ENCODE peak calls at places on chromosomes 11 and 22, in eight cellular contexts. F is CD4-positive, alpha-beta T cell; W is endothelial cell; C is progenitor cell of endocrine pancreas; A is body of pancreas; E is GM13976; M is A549; Z is Panc1. X is an unnamed sample.
A peak's percentile ranks its signal among the peaks of the same experiment; 100 is the strongest.

GRCh38 chr22:31595271-31595670 is 66.7 kb downstream of the PISD start:
- DNase-seq in Z (no peak), C (no peak), W (no peak), E (no peak), A (no peak), M (no peak), F (no peak), X (no peak)

GRCh38 chr22:46352691-46353386 is 17.3 kb downstream of the TRMU start:
- DNase-seq in E (no peak), C (no peak), F (no peak), W (no peak), Z (no peak), M (peak; percentile 32), A (peak; percentile 96), X (no peak)

GRCh38 chr22:22986640-22987039 is 83.7 kb upstream of the GNAZ start:
- DNase-seq in Z (no peak), W (no peak), M (no peak), C (no peak), F (no peak), E (no peak), A (no peak), X (no peak)

GRCh38 chr11:78857688-78858087 is 283.0 kb upstream of the NARS2 start:
- DNase-seq in F (no peak), W (no peak), Z (no peak), A (no peak), C (no peak), E (no peak), M (no peak), X (no peak)

GRCh38 chr11:132728026-132728425 is 804.3 kb downstream of the OPCML start:
- DNase-seq in E (no peak), Z (no peak), C (no peak), M (no peak), W (no peak), F (no peak), A (no peak), X (no peak)

GRCh38 chr11:35047179-35047578 is 91.8 kb upstream of the CD44 start:
- DNase-seq in C (no peak), A (no peak), W (no peak), Z (no peak), F (peak; percentile 33), E (no peak), M (no peak), X (no peak)

GRCh38 chr11:57776101-57776511 is 14.5 kb downstream of the CTNND1 start:
- DNase-seq in M (no peak), C (no peak), Z (no peak), A (no peak), E (no peak), W (no peak), F (no peak), X (no peak)

GRCh38 chr11:86196291-86196690 is 48.3 kb upstream of the EED start:
- DNase-seq in A (no peak), F (no peak), Z (no peak), C (no peak), M (no peak), E (no peak), W (no peak), X (no peak)

GRCh38 chr22:23833911-23834317 is 4.9 kb downstream of the DERL3 start:
- DNase-seq in Z (no peak), A (peak; percentile 29), C (no peak), E (no peak), W (no peak), F (no peak), M (no peak), X (no peak)

GRCh38 chr11:48007677-48008076 is 27.3 kb downstream of the PTPRJ start:
- DNase-seq in F (no peak), A (no peak), C (no peak), W (no peak), E (no peak), Z (no peak), M (no peak), X (no peak)

GRCh38 chr11:102287963-102288744 is 29.1 kb upstream of the BIRC3 start:
- DNase-seq in M (peak; percentile 66), F (peak; percentile 9), A (peak; percentile 61), W (peak; percentile 46), Z (peak; percentile 81), C (no peak), E (peak; percentile 83), X (peak; percentile 41)

GRCh38 chr11:103609117-103610066 is 427.0 kb upstream of the DDI1 start:
- DNase-seq in F (no peak), C (no peak), Z (no peak), M (peak; percentile 25), E (no peak), A (no peak), W (peak; percentile 18), X (no peak)

GRCh38 chr11:87754685-87755084 is 420.6 kb downstream of the RAB38 start:
- DNase-seq in W (no peak), M (no peak), A (no peak), Z (no peak), E (no peak), F (no peak), C (no peak), X (no peak)

GRCh38 chr11:133956650-133957633 is at the start of gene IGSF9B:
- DNase-seq in C (peak; percentile 86), M (peak; percentile 92), Z (peak; percentile 17), A (peak; percentile 88), W (peak; percentile 88), E (peak; percentile 96), F (peak; percentile 90), X (peak; percentile 91)

GRCh38 chr11:133980665-133981064 is 23.9 kb upstream of the IGSF9B start:
- DNase-seq in C (no peak), E (no peak), F (no peak), M (no peak), A (no peak), W (no peak), Z (no peak), X (no peak)

DNA sequence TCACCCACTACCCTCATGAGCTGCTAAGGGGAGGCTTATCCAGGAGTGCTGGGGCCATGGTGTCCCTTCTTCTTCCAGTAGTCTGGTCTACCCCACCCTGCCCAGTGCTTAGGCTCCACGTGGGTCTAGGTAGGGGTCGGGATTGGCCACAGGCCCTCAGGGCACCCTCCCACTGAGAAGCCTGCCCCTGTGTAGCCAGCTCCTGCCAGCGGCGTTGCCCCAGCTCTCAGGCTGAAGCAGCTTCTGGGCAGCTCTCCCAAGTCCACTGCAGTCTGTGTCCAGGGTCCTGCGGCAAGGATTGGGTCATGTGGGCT is 24.0 kb upstream of the RIC3 start:
- DNase-seq in F (no peak), M (no peak), W (no peak), C (no peak), A (no peak), E (no peak), Z (no peak), X (no peak)
- TF ChIP-seq CTCF in F (peak; percentile 35), M (no peak), W (peak; percentile 10), C (no peak), A (no peak), E (no peak), Z (no peak), X (no peak)

GRCh38 chr11:17443423-17443822 is 33.2 kb downstream of the ABCC8 start:
- DNase-seq in Z (no peak), C (no peak), E (no peak), M (no peak), F (no peak), A (no peak), W (no peak), X (no peak)
- TF ChIP-seq CTCF in Z (no peak), C (no peak), E (no peak), M (no peak), F (no peak), A (no peak), W (no peak), X (no peak)

DNA sequence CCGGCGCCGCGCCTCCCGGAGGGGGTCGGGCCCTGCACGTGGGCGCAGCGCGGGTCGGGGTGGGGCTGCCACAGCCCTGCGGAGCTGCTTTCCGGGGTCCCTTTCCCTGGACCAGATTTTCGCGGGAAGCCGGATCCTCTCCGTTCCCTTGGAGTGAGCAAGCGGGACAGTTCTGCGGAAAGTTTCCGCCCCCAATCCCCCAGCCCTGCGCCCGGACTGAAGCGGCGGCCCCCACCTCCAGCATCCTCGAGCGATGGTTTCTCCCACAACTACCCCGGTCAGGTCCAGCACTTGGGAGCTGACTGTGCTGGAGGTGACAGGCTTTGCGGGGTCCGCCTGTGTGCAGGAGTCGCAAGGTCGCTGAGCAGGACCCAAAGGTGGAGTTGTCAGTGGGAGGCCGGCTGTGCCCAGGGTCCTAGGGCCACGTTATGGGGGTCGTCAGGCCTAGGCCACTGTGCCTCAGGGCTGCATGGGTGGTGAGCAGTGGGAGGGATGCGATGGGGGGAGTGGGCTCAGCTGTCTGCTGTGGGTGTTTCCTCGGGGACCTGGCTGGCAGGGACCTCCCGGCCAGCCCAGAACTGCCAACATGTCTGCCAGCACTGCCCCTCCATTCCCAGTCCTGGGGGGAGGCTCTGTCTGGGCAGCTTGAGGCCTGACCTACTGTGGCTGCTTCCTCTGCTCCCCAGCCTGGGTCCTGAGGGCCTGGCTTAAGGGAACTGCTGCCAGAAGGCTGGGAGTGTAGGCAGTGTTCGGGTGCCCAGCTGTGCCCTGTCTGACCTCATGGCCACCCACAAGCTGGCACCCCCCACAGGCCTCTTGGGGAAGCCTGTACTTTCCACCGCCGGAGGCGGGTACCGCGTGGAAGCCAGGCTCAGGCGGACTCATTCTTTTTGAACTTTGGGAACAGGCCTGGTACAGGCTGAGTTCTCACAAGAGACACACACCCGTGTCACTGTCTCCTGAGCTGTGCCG is 726 bp downstream of the ST3GAL4 start:
- DNase-seq in M (no peak), W (peak; percentile 30), F (no peak), C (peak; percentile 25), E (peak; percentile 57), Z (no peak), A (no peak), X (no peak)
- TF ChIP-seq CTCF in M (no peak), W (no peak), F (no peak), C (no peak), E (no peak), Z (no peak), A (no peak), X (no peak)

GRCh38 chr22:37924386-37925065 is 18.4 kb downstream of the MICALL1 start:
- DNase-seq in F (no peak), C (no peak), Z (no peak), M (no peak), A (peak; percentile 54), W (no peak), E (no peak), X (no peak)

GRCh38 chr22:37925767-37926166 is 19.7 kb downstream of the MICALL1 start:
- DNase-seq in C (no peak), M (no peak), W (no peak), F (no peak), A (no peak), E (no peak), Z (no peak), X (no peak)

GRCh38 chr22:37927129-37927936 is 21.2 kb downstream of the MICALL1 start:
- DNase-seq in M (no peak), A (no peak), Z (no peak), W (no peak), C (no peak), F (no peak), E (no peak), X (no peak)

GRCh38 chr22:37925311-37925710 is 19.2 kb downstream of the MICALL1 start:
- DNase-seq in W (no peak), Z (no peak), F (no peak), M (no peak), A (no peak), E (no peak), C (no peak), X (no peak)

DNA sequence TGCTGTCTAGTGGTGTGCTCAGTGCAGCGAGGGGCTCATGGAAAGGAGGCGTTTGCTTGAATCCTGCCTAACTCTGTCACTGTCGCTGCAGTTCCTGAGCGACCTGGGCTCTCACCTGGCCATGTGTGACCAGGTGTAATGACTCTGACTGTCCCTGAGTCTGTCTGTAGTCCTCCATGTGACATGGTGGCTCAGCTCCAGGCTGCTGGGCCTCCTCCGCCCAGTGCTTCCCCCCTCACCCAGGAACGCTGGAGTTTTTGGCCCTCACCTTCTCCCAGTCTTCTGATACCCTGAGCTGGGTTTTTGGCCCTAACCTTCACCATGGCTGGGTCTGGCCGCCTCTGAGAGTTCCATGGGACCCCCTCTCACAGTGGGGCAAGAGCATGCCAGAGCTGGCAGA is 20.3 kb downstream of the MICALL1 start:
- DNase-seq in Z (no peak), M (no peak), F (no peak), A (peak; percentile 69), C (no peak), E (no peak), W (no peak), X (no peak)
- TF ChIP-seq CTCF in Z (no peak), M (no peak), F (no peak), A (no peak), C (no peak), E (no peak), W (no peak), X (no peak)